ENCODE peak calls at places on chromosomes 3 and 15, in eight cellular contexts. U, O, J, S, D, N, V and P are unnamed samples.

GRCh38 chr3:170429050-170429449 is 10.4 kb downstream of the CLDN11 start:
- DNase-seq in O (no peak), N (peak), V (peak), D (no peak), J (peak), S (no peak), U (no peak), P (no peak)

GRCh38 chr15:51620647-51621046 is 1.9 kb downstream of the DMXL2 start:
- DNase-seq in J (no peak), V (no peak), D (no peak), O (no peak), U (no peak), S (no peak), N (no peak), P (no peak)

GRCh38 chr3:82462977-82463376 is 701.5 kb upstream of the GBE1 start:
- DNase-seq in U (peak), J (no peak), D (no peak), N (no peak), S (no peak), O (no peak), V (no peak), P (no peak)

GRCh38 chr3:36416660-36417059 is 36.4 kb downstream of the STAC start:
- DNase-seq in J (no peak), U (peak), D (no peak), S (no peak), N (no peak), V (no peak), O (no peak), P (no peak)

GRCh38 chr15:64038878-64039277 is 7.4 kb downstream of the DAPK2 start:
- DNase-seq in U (no peak), S (no peak), J (no peak), O (no peak), V (no peak), D (no peak), N (no peak), P (no peak)

GRCh38 chr3:184384342-184384741 is 4.5 kb downstream of the CHRD start:
- DNase-seq in S (no peak), V (no peak), U (no peak), O (no peak), J (no peak), N (no peak), D (no peak), P (no peak)

GRCh38 chr3:129938140-129938930 is 36.2 kb upstream of the TRH start:
- DNase-seq in D (no peak), J (no peak), V (no peak), U (no peak), S (no peak), O (no peak), N (no peak), P (no peak)

GRCh38 chr3:9422712-9423424 is 25.5 kb downstream of the SETD5 start:
- DNase-seq in S (peak), D (no peak), V (no peak), J (peak), U (peak), O (peak), N (peak), P (peak)

GRCh38 chr15:53586815-53587214 is 172.6 kb downstream of the WDR72 start:
- DNase-seq in J (peak), D (no peak), U (peak), S (no peak), O (no peak), V (peak), N (peak), P (no peak)

GRCh38 chr15:93720607-93721006 is 510.8 kb upstream of the MCTP2 start:
- DNase-seq in D (no peak), U (peak), N (no peak), V (no peak), O (no peak), J (no peak), S (no peak), P (no peak)

GRCh38 chr3:84601303-84601702 is 357.5 kb upstream of the CADM2 start:
- DNase-seq in D (no peak), U (no peak), O (no peak), J (no peak), S (no peak), V (no peak), N (peak), P (no peak)

GRCh38 chr3:77460326-77460725 is 420.4 kb downstream of the ROBO2 start:
- DNase-seq in U (peak), N (peak), J (peak), O (no peak), S (no peak), V (no peak), D (no peak), P (peak)

GRCh38 chr15:32935139-32935538 is 217.3 kb downstream of the GREM1 start:
- DNase-seq in O (no peak), J (no peak), N (no peak), S (no peak), D (no peak), U (no peak), V (no peak), P (no peak)

GRCh38 chr15:32941823-32942222 is 224.0 kb downstream of the GREM1 start:
- DNase-seq in S (no peak), V (no peak), N (no peak), J (no peak), O (no peak), U (no peak), D (no peak), P (no peak)

GRCh38 chr15:32933241-32933640 is 215.4 kb downstream of the GREM1 start:
- DNase-seq in O (no peak), D (no peak), J (no peak), V (no peak), U (no peak), N (no peak), S (no peak), P (no peak)

DNA sequence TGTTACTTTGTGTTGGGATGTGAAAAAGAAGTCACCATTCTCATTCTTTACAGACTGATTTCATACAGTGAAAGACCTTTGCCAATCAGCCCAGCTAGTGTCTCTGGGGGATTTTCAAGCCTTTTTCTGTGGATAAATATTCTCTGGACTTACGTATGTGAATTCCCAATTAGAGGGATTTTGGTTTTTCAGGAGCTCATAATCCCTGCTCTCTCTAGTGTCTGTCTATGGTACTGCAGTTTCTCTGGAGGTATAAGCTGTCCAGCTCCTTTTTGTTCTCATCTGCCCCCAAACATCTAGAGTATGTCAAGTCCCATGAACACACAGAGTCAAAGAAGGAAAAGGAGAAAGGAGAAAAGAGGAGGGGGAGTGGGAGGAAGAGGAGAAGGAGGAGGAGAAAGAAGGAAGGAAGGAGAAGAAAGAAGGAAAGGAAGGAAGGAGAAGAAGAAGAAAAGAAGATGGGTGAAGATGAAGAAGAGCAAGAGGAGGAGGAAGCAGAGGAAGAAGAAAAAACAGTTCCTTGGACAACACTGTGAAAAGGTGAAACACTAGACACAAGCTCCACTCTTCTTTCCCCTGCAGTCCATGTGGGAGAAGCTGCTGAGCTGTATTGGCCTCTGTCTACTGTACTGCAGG is 218.6 kb downstream of the GREM1 start:
- DNase-seq in J (peak), V (no peak), S (no peak), O (no peak), N (peak), D (no peak), U (peak), P (no peak)
- TF ChIP-seq CTCF in J (peak), V (no peak), S (no peak), O (peak), N (peak), D (peak), U (peak), P (no peak)

GRCh38 chr3:72553298-72553697 is 294.9 kb downstream of the SHQ1 start:
- DNase-seq in U (no peak), N (no peak), D (no peak), O (no peak), S (no peak), J (no peak), V (no peak), P (no peak)

GRCh38 chr3:72559377-72559776 is 288.9 kb downstream of the SHQ1 start:
- DNase-seq in N (no peak), O (no peak), V (peak), J (no peak), S (no peak), U (no peak), D (no peak), P (no peak)

GRCh38 chr3:72555714-72556113 is 292.5 kb downstream of the SHQ1 start:
- DNase-seq in D (no peak), O (no peak), S (no peak), J (no peak), U (peak), N (no peak), V (no peak), P (no peak)

GRCh38 chr3:72550582-72551262 is 297.5 kb downstream of the SHQ1 start:
- DNase-seq in J (no peak), V (peak), D (no peak), U (no peak), S (no peak), N (no peak), O (no peak), P (no peak)

DNA sequence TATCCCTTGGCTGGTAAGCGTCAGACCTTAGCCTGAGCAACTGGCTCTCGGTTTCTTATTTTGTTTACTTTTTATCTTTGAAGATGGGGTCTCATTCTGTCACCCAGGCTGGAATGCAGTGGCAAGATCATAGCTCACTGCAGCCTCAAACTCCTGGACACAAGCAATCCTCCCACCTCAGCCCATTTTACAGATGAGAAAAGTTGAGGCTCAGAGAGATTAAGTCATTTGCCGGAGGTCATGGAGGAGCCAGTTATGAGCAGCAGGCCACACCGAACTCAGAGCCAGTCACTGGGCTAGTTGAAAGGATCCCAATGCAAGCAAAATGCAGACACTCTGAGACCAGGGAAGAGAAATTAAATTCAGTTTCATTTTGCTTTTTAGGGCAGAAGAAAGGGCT is 293.6 kb downstream of the SHQ1 start:
- DNase-seq in O (no peak), S (no peak), V (no peak), J (no peak), D (no peak), U (no peak), N (no peak), P (no peak)
- TF ChIP-seq CTCF in O (no peak), S (no peak), V (no peak), J (no peak), D (no peak), U (no peak), N (no peak), P (no peak)

DNA sequence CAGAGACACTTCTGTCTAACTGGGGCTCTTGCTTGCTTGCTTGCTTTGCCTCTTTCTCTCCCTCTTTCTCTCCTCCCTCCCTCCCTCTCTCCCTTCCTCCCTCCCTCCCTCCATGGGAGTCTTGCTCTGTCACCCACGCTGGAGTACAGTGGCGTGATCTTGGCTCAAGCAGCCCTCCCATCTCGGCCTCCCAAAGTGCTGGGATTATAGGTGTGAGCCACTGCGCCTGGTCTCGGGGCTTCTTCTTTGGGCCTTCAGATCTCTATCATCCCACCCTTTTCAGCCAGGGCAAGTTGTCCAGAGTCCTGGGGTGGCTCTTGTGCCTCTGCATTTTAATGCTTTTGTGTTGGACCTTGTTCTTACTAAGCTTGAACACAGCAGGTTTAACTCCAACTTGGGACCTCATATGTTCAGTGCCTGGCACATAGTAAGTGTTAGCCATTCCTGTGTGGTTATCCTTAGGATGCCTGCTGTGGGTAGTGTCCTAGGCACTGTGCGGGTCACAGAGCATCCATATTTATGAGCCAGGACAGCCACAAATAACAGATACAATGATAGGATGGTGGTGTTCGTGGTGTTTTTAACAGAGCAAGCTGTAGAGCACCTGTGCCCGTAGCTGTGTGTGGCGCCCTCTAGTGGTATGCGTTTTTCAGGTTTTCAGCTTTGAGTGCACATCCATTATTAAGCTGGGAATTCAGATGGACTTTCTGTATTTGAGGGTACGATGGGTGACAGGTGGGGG is 75.1 kb downstream of the CCK start:
- DNase-seq in S (peak), V (peak), U (peak), J (peak), N (peak), O (peak), D (peak), P (no peak)
- TF ChIP-seq CTCF in S (no peak), V (peak), U (peak), J (peak), N (peak), O (peak), D (peak), P (peak)

GRCh38 chr3:190120161-190121060 is at the start of gene P3H2:
- DNase-seq in S (no peak), J (peak), V (peak), N (peak), D (peak), O (peak), U (peak), P (no peak)
- TF ChIP-seq CTCF in S (no peak), J (peak), V (no peak), N (no peak), D (peak), O (no peak), U (peak), P (peak)

DNA sequence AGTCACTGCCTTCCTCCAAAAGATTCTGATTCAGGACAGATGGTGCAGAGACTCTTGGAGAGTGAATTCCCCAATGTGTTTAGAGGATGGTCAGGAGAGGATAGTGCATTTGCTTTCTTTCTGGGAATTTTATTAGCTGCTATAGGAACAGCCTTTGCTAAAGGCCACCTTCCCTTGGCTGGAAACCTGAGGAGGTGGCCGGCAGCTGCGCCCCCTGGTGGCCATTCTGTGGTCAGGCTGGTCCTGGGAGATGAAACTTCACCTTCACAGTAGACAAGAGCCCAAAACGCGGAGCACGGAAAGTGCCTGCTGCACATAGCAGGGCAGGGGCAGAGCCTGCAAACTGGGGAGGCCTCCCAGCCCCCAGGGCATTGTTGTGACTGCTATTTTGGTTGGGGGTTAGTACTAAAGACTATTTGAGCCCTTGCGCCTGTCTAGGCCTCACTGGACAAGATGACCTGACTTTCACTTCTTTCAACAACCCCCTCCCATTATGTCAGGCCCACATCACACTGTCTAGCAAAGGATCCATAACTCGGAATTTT is 34.3 kb downstream of the SEC22C start:
- DNase-seq in N (peak), S (peak), J (peak), D (no peak), U (peak), V (peak), O (peak), P (no peak)
- TF ChIP-seq CTCF in N (peak), S (no peak), J (peak), D (peak), U (peak), V (peak), O (peak), P (peak)

GRCh38 chr3:63934484-63934883 is 22.3 kb upstream of the SCAANT1 start:
- DNase-seq in D (no peak), U (no peak), O (no peak), V (no peak), N (no peak), S (no peak), J (no peak), P (no peak)
- TF ChIP-seq CTCF in D (no peak), U (no peak), O (no peak), V (no peak), N (no peak), S (no peak), J (no peak), P (no peak)

DNA sequence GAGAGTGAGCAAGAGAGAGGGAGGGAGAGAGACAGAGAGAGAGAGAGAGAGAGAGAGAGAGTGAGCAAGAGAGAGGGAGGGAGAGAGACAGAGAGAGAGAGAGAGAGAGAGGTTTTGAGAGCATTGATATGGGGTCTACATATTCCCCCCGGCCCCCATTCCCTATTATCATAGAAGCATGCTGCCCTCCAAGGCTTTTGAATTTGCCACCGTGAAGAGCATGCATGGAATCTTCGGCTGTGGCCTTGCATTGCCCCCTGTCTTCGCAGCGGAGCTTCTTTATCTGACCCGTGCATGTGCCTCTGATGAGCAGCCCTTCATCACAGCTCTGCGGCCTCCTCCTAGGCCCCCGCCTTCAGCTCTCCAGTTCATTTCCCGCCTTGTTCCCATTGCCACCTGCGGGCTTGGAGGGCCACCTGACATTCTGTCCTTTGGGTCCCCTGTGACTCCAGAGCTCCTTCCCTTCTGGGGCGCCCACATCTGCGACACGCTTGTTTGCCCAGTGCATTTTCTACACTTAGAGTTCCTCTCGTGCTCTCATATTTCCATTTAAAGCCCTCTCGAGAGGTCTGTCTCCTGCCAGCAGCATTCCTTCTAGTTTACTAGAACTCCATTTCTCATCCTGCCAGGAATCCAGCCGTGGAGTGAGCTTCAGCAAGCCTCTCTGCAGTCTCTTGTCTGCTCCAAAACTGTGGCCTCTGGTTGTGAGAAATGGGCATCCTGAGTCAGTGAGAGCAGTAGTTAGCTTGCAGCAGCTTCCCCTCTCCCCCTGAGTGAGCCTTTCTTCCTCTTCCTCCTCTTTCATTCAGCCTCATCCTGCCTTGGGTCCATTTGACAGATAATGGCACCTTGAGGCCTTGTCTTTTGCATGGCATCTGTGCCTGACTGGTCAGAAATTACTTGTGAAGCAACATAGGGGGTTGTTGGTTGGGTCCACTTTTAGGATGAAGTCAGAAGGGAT is 25.3 kb downstream of the LPP start:
- DNase-seq in V (no peak), N (peak), U (no peak), J (no peak), D (no peak), S (no peak), O (no peak), P (peak)
- TF ChIP-seq CTCF in V (no peak), N (no peak), U (no peak), J (peak), D (no peak), S (no peak), O (no peak), P (no peak)

DNA sequence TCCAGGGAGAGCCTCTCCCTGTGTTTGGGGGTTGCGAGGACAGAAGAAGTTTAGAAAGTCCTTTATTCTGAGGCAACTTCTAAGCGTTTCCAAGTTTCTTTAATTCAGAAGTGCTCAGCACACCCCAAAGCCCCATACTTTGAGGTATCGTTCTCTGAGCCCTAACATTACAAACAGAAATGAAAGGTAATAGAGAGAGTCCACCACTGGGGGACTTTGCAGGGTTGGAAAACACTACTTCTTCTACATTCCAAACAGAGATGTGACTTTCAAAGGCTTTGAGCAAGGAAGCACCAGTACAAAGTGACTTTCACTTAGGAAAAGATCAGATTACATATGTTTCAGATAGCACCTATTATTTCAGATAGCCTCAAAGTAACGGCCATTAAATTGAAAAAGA is 6.2 kb upstream of the ZNF280D start:
- DNase-seq in S (no peak), N (no peak), O (no peak), J (no peak), U (no peak), D (no peak), V (no peak), P (no peak)
- TF ChIP-seq CTCF in S (no peak), N (no peak), O (no peak), J (no peak), U (no peak), D (no peak), V (no peak), P (no peak)

GRCh38 chr15:84638103-84638502 is 16.0 kb downstream of the WDR73 start:
- DNase-seq in D (no peak), U (peak), V (no peak), J (no peak), O (no peak), N (no peak), S (no peak), P (no peak)
- TF ChIP-seq CTCF in D (no peak), U (peak), V (peak), J (peak), O (no peak), N (peak), S (no peak), P (no peak)